ENCODE peak calls at places on chromosome 5, in seven cellular contexts. One of them, this sample, is unnamed.

GRCh38 chr5:179336126-179336870 is 9.0 kb downstream of the ADAMTS2 start:
- DNase-seq in SK-N-SH: no peak
- DNase-seq in GM12878: no peak
- DNase-seq in HepG2: no peak
- DNase-seq in K562: peak
- DNase-seq in H1: no peak
- DNase-seq in HCT116: no peak
- DNase-seq in this sample: no peak

GRCh38 chr5:116437922-116438578 is 136.6 kb downstream of the SEMA6A start:
- DNase-seq in K562: no peak
- DNase-seq in HCT116: no peak
- DNase-seq in HepG2: no peak
- DNase-seq in GM12878: no peak
- DNase-seq in SK-N-SH: no peak
- DNase-seq in H1: peak
- DNase-seq in this sample: no peak

GRCh38 chr5:140551872-140552271 is 4.4 kb downstream of the EIF4EBP3 start:
- DNase-seq in SK-N-SH: no peak
- DNase-seq in HepG2: no peak
- DNase-seq in H1: no peak
- DNase-seq in HCT116: no peak
- DNase-seq in GM12878: no peak
- DNase-seq in K562: no peak
- DNase-seq in this sample: no peak

GRCh38 chr5:13659391-13659790 is 285.1 kb downstream of the DNAH5 start:
- DNase-seq in GM12878: no peak
- DNase-seq in K562: no peak
- DNase-seq in HepG2: no peak
- DNase-seq in H1: no peak
- DNase-seq in HCT116: no peak
- DNase-seq in SK-N-SH: no peak
- DNase-seq in this sample: peak

GRCh38 chr5:145619806-145620205 is 215.3 kb downstream of the PRELID2 start:
- DNase-seq in SK-N-SH: no peak
- DNase-seq in HepG2: no peak
- DNase-seq in H1: no peak
- DNase-seq in K562: no peak
- DNase-seq in GM12878: no peak
- DNase-seq in HCT116: no peak
- DNase-seq in this sample: no peak

GRCh38 chr5:60232051-60232794 is 338.7 kb upstream of the PDE4D start:
- DNase-seq in H1: no peak
- DNase-seq in SK-N-SH: no peak
- DNase-seq in HepG2: no peak
- DNase-seq in HCT116: no peak
- DNase-seq in K562: no peak
- DNase-seq in GM12878: no peak
- DNase-seq in this sample: no peak

GRCh38 chr5:103340717-103341397 is 82.3 kb downstream of the MACIR start:
- DNase-seq in HepG2: no peak
- DNase-seq in H1: no peak
- DNase-seq in HCT116: no peak
- DNase-seq in SK-N-SH: no peak
- DNase-seq in GM12878: peak
- DNase-seq in K562: no peak
- DNase-seq in this sample: no peak

GRCh38 chr5:111227805-111228204 is 3.6 kb downstream of the CAMK4 start:
- DNase-seq in GM12878: no peak
- DNase-seq in K562: no peak
- DNase-seq in SK-N-SH: peak
- DNase-seq in HepG2: no peak
- DNase-seq in HCT116: no peak
- DNase-seq in H1: no peak
- DNase-seq in this sample: no peak

GRCh38 chr5:2205185-2205585 is 322.5 kb upstream of the IRX4 start:
- DNase-seq in H1: no peak
- DNase-seq in HepG2: no peak
- DNase-seq in SK-N-SH: no peak
- DNase-seq in HCT116: no peak
- DNase-seq in K562: no peak
- DNase-seq in GM12878: no peak
- DNase-seq in this sample: no peak

GRCh38 chr5:9617191-9617590 is 13.0 kb downstream of the TAS2R1 start:
- DNase-seq in HCT116: no peak
- DNase-seq in GM12878: no peak
- DNase-seq in K562: no peak
- DNase-seq in HepG2: no peak
- DNase-seq in H1: no peak
- DNase-seq in SK-N-SH: no peak
- DNase-seq in this sample: no peak

GRCh38 chr5:2030131-2030530 is 147.4 kb upstream of the IRX4 start:
- DNase-seq in HCT116: no peak
- DNase-seq in HepG2: no peak
- DNase-seq in H1: no peak
- DNase-seq in GM12878: no peak
- DNase-seq in SK-N-SH: no peak
- DNase-seq in K562: no peak
- DNase-seq in this sample: no peak

GRCh38 chr5:30765227-30765626 is 428.3 kb upstream of the CDH6 start:
- DNase-seq in H1: no peak
- DNase-seq in K562: no peak
- DNase-seq in HCT116: no peak
- DNase-seq in SK-N-SH: no peak
- DNase-seq in HepG2: no peak
- DNase-seq in GM12878: no peak
- DNase-seq in this sample: no peak

GRCh38 chr5:135450957-135451356 is 1.2 kb downstream of the TIFAB start:
- DNase-seq in HCT116: no peak
- DNase-seq in H1: no peak
- DNase-seq in K562: no peak
- DNase-seq in SK-N-SH: no peak
- DNase-seq in HepG2: no peak
- DNase-seq in GM12878: no peak
- DNase-seq in this sample: no peak

GRCh38 chr5:137142371-137143243 is 356.5 kb downstream of the SPOCK1 start:
- DNase-seq in H1: no peak
- DNase-seq in GM12878: peak
- DNase-seq in HCT116: no peak
- DNase-seq in HepG2: no peak
- DNase-seq in SK-N-SH: no peak
- DNase-seq in K562: no peak
- DNase-seq in this sample: peak

GRCh38 chr5:111857633-111858032 is 100.6 kb upstream of the NREP start:
- DNase-seq in HCT116: no peak
- DNase-seq in SK-N-SH: no peak
- DNase-seq in K562: no peak
- DNase-seq in GM12878: no peak
- DNase-seq in H1: no peak
- DNase-seq in HepG2: no peak
- DNase-seq in this sample: no peak

GRCh38 chr5:62260510-62260909 is 45.5 kb upstream of the KIF2A start:
- DNase-seq in SK-N-SH: no peak
- DNase-seq in K562: no peak
- DNase-seq in HCT116: no peak
- DNase-seq in H1: no peak
- DNase-seq in GM12878: no peak
- DNase-seq in HepG2: no peak
- DNase-seq in this sample: no peak

GRCh38 chr5:15012061-15012460 is 140.5 kb upstream of the ANKH start:
- DNase-seq in SK-N-SH: no peak
- DNase-seq in GM12878: no peak
- DNase-seq in K562: no peak
- DNase-seq in H1: no peak
- DNase-seq in HCT116: no peak
- DNase-seq in HepG2: no peak
- DNase-seq in this sample: no peak

GRCh38 chr5:32628049-32628803 is 42.9 kb downstream of the SUB1 start:
- DNase-seq in SK-N-SH: no peak
- DNase-seq in H1: no peak
- DNase-seq in GM12878: no peak
- DNase-seq in K562: no peak
- DNase-seq in HepG2: peak
- DNase-seq in HCT116: no peak
- DNase-seq in this sample: no peak

GRCh38 chr5:132054697-132055440 is 5.6 kb upstream of the IL3 start:
- DNase-seq in GM12878: no peak
- DNase-seq in HCT116: no peak
- DNase-seq in SK-N-SH: no peak
- DNase-seq in HepG2: no peak
- DNase-seq in H1: no peak
- DNase-seq in K562: no peak
- DNase-seq in this sample: no peak

GRCh38 chr5:140381351-140381750 is 20.3 kb upstream of the ANKHD1 start:
- DNase-seq in GM12878: no peak
- DNase-seq in H1: no peak
- DNase-seq in HCT116: no peak
- DNase-seq in K562: no peak
- DNase-seq in HepG2: no peak
- DNase-seq in SK-N-SH: no peak
- DNase-seq in this sample: no peak

GRCh38 chr5:130808691-130809090 is 356.4 kb downstream of the HINT1 start:
- DNase-seq in HCT116: no peak
- DNase-seq in HepG2: no peak
- DNase-seq in K562: no peak
- DNase-seq in SK-N-SH: no peak
- DNase-seq in GM12878: no peak
- DNase-seq in H1: no peak
- DNase-seq in this sample: no peak

GRCh38 chr5:37836173-37837100 is 3.4 kb downstream of the GDNF start:
- DNase-seq in HepG2: no peak
- DNase-seq in K562: no peak
- DNase-seq in GM12878: no peak
- DNase-seq in H1: no peak
- DNase-seq in HCT116: no peak
- DNase-seq in SK-N-SH: peak
- DNase-seq in this sample: no peak

GRCh38 chr5:93162201-93162654 is 418.8 kb downstream of the NR2F1-AS1 start:
- DNase-seq in HCT116: peak
- DNase-seq in K562: no peak
- DNase-seq in GM12878: no peak
- DNase-seq in SK-N-SH: no peak
- DNase-seq in H1: no peak
- DNase-seq in HepG2: no peak
- DNase-seq in this sample: no peak
- TF ChIP-seq JUND in HCT116: peak
- TF ChIP-seq JUND in K562: no peak
- TF ChIP-seq JUND in GM12878: no peak
- TF ChIP-seq JUND in SK-N-SH: no peak
- TF ChIP-seq JUND in H1: no peak
- TF ChIP-seq JUND in HepG2: no peak
- TF ChIP-seq JUND in this sample: no peak

DNA sequence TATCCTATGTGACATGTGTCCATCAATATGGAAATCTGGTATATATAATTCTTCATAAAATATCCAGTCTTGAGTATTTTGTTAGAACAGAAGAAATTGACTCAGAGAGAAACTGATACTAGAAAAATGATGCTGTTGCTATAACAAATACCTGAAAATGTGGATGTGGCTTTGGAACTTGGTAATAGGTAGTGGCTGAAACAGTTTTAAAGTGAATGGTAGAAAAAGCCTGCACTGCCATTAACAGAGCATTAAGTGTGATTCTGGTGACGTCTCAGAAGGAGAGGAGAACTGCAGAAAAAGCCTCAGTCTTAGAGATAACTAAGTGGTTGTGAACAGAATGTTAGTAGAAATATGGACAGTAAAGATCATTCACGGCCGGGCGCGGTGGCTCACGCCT is 634.9 kb upstream of the ZNF608 start:
- DNase-seq in H1: no peak
- DNase-seq in HepG2: no peak
- DNase-seq in K562: no peak
- DNase-seq in GM12878: no peak
- DNase-seq in SK-N-SH: no peak
- DNase-seq in HCT116: no peak
- DNase-seq in this sample: no peak
- TF ChIP-seq JUND in H1: no peak
- TF ChIP-seq JUND in HepG2: no peak
- TF ChIP-seq JUND in K562: no peak
- TF ChIP-seq JUND in GM12878: no peak
- TF ChIP-seq JUND in SK-N-SH: no peak
- TF ChIP-seq JUND in HCT116: no peak
- TF ChIP-seq JUND in this sample: no peak

DNA sequence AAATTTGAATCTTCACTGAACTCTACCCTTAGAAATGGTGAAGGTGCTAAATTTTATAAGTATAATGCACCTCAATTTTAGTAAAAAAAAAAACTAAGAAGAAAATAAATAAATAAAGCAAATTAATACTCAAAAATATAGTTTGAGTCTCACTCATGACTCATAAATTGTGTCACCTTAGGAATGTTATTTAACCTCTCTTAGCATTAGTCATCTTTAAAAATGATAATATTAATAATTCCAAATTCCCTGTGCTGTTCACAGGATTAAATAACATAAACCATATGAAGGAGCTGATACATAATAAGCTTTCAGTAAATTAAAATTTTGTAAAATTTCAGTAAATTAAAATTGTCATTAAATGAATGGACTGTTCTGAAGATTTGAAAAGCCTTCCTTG is 339.8 kb upstream of the RGMB start:
- DNase-seq in SK-N-SH: no peak
- DNase-seq in K562: no peak
- DNase-seq in HCT116: no peak
- DNase-seq in H1: no peak
- DNase-seq in GM12878: no peak
- DNase-seq in HepG2: no peak
- DNase-seq in this sample: no peak
- TF ChIP-seq JUND in SK-N-SH: peak
- TF ChIP-seq JUND in K562: no peak
- TF ChIP-seq JUND in HCT116: no peak
- TF ChIP-seq JUND in H1: no peak
- TF ChIP-seq JUND in GM12878: no peak
- TF ChIP-seq JUND in HepG2: no peak
- TF ChIP-seq JUND in this sample: no peak

GRCh38 chr5:151745071-151745705 is 13.2 kb downstream of the ATOX1 start:
- DNase-seq in GM12878: peak
- DNase-seq in K562: no peak
- DNase-seq in HCT116: peak
- DNase-seq in SK-N-SH: no peak
- DNase-seq in HepG2: no peak
- DNase-seq in H1: no peak
- DNase-seq in this sample: no peak
- TF ChIP-seq JUND in GM12878: no peak
- TF ChIP-seq JUND in K562: no peak
- TF ChIP-seq JUND in HCT116: no peak
- TF ChIP-seq JUND in SK-N-SH: peak
- TF ChIP-seq JUND in HepG2: no peak
- TF ChIP-seq JUND in H1: no peak
- TF ChIP-seq JUND in this sample: no peak

This sample was measured in T47D.